ENCODE peak calls at places on chromosomes 3 and 15, in eight cellular contexts. K is NCI-H345; U is heart right ventricle; S is left kidney; L is choroid plexus epithelial cell; R is activated CD4-positive, alpha-beta T cell treated with anti-CD3 and anti-CD28 coated beads for 1 hour; T is EH; W is naive thymus-derived CD8-positive, alpha-beta T cell. Z is an unnamed sample.

GRCh38 chr3:129118745-129119144 is 2.9 kb downstream of the RAB43 start:
- DNase-seq in U (no peak), S (no peak), L (no peak), T (no peak), K (no peak), W (peak), R (peak), Z (no peak)

GRCh38 chr15:88255109-88255495 is 1.4 kb downstream of the NTRK3 start:
- DNase-seq in T (no peak), W (no peak), S (no peak), L (no peak), R (no peak), U (no peak), K (no peak), Z (no peak)

GRCh38 chr15:79832358-79832757 is 64.5 kb downstream of the MTHFS start:
- DNase-seq in T (no peak), L (no peak), U (no peak), S (no peak), K (no peak), R (no peak), W (no peak), Z (no peak)

GRCh38 chr3:44021646-44022594 is 219.8 kb upstream of the TOPAZ1 start:
- DNase-seq in K (no peak), T (peak), L (no peak), U (no peak), R (no peak), S (peak), W (no peak), Z (no peak)

GRCh38 chr3:15647629-15648167 is 46.2 kb downstream of the BTD start:
- DNase-seq in R (no peak), U (peak), W (peak), K (no peak), S (no peak), L (peak), T (peak), Z (peak)

GRCh38 chr3:145704020-145704419 is 457.0 kb downstream of the PLOD2 start:
- DNase-seq in U (no peak), K (no peak), L (peak), W (no peak), R (no peak), T (peak), S (no peak), Z (peak)

GRCh38 chr3:13072239-13073041 is 789 bp downstream of the IQSEC1 start:
- DNase-seq in U (peak), W (no peak), T (no peak), S (no peak), R (no peak), K (peak), L (no peak), Z (no peak)

GRCh38 chr3:50587373-50587772 is 18.1 kb downstream of the HEMK1 start:
- DNase-seq in S (no peak), L (no peak), K (no peak), W (no peak), T (peak), R (no peak), U (no peak), Z (no peak)

GRCh38 chr15:92810418-92811138 is 89.5 kb upstream of the CHD2 start:
- DNase-seq in W (no peak), L (peak), S (peak), T (peak), K (peak), R (no peak), U (peak), Z (peak)

GRCh38 chr3:149967067-149967685 is 3.5 kb downstream of the PFN2 start:
- DNase-seq in K (peak), T (peak), S (peak), U (no peak), R (no peak), L (peak), W (no peak), Z (peak)

GRCh38 chr3:72634128-72634527 is 214.1 kb downstream of the SHQ1 start:
- DNase-seq in S (no peak), U (no peak), T (no peak), L (no peak), R (no peak), W (no peak), K (no peak), Z (no peak)

GRCh38 chr15:73905224-73905827 is 20.9 kb upstream of the LOXL1 start:
- DNase-seq in R (no peak), S (no peak), T (no peak), W (no peak), K (no peak), L (no peak), U (no peak), Z (no peak)

GRCh38 chr3:54353547-54354339 is 231.4 kb downstream of the CACNA2D3 start:
- DNase-seq in U (no peak), L (no peak), W (no peak), K (no peak), S (peak), T (peak), R (no peak), Z (no peak)

GRCh38 chr3:173993299-173993698 is 595.8 kb downstream of the NLGN1 start:
- DNase-seq in W (no peak), R (no peak), K (no peak), S (peak), U (no peak), T (peak), L (peak), Z (peak)

GRCh38 chr3:102756706-102757105 is 321.9 kb downstream of the ZPLD1 start:
- DNase-seq in T (no peak), L (no peak), S (no peak), R (no peak), K (no peak), W (no peak), U (no peak), Z (no peak)

GRCh38 chr3:67819447-67819846 is 165.0 kb upstream of the SUCLG2 start:
- DNase-seq in W (no peak), L (peak), S (peak), U (no peak), K (no peak), R (no peak), T (no peak), Z (no peak)

GRCh38 chr3:139286825-139287224 is 57.0 kb upstream of the MRPS22 start:
- DNase-seq in L (no peak), R (no peak), U (peak), T (no peak), W (no peak), K (no peak), S (no peak), Z (no peak)

GRCh38 chr3:177441813-177442646 is 244.7 kb upstream of the TBL1XR1 start:
- DNase-seq in T (no peak), R (no peak), K (no peak), U (no peak), L (no peak), S (no peak), W (no peak), Z (peak)

GRCh38 chr15:90594297-90594696 is 64.6 kb downstream of the CRTC3 start:
- DNase-seq in R (peak), L (no peak), W (peak), S (no peak), T (no peak), U (peak), K (no peak), Z (no peak)

GRCh38 chr3:64687381-64687780 is 419 bp downstream of the ADAMTS9 start:
- DNase-seq in T (no peak), R (no peak), W (no peak), S (no peak), U (no peak), K (no peak), L (no peak), Z (no peak)

GRCh38 chr15:51093865-51094605 is 671 bp downstream of the TNFAIP8L3 start:
- DNase-seq in T (peak), L (peak), R (no peak), S (peak), W (no peak), K (no peak), U (no peak), Z (no peak)

GRCh38 chr15:83656943-83657528 is 3.1 kb downstream of the ADAMTSL3 start:
- DNase-seq in K (no peak), U (no peak), L (no peak), S (no peak), R (no peak), T (no peak), W (no peak), Z (no peak)

GRCh38 chr15:70563561-70564095 is 199.7 kb downstream of the UACA start:
- DNase-seq in R (no peak), T (no peak), S (no peak), K (no peak), W (no peak), U (no peak), L (no peak), Z (no peak)

GRCh38 chr3:104564045-104564643 is 802.6 kb upstream of the ALCAM start:
- DNase-seq in U (peak), R (peak), T (peak), W (peak), K (no peak), L (peak), S (peak), Z (peak)

GRCh38 chr15:73952171-73952912 is 26.1 kb downstream of the LOXL1 start:
- DNase-seq in U (no peak), T (no peak), K (no peak), W (peak), L (no peak), S (no peak), R (no peak), Z (no peak)

GRCh38 chr3:27224197-27224596 is 145.0 kb downstream of the NEK10 start:
- DNase-seq in L (peak), R (no peak), K (no peak), W (peak), T (peak), S (no peak), U (peak), Z (no peak)

GRCh38 chr15:79977431-79977940 is 6.5 kb upstream of the BCL2A1 start:
- DNase-seq in L (peak), K (no peak), W (no peak), R (no peak), U (peak), S (no peak), T (no peak), Z (no peak)

GRCh38 chr15:47682661-47683060 is 34.6 kb upstream of the SEMA6D start:
- DNase-seq in T (no peak), W (no peak), S (no peak), U (no peak), R (no peak), K (no peak), L (no peak), Z (no peak)

GRCh38 chr3:168996622-168997021 is 666.9 kb downstream of the MECOM start:
- DNase-seq in S (no peak), U (no peak), K (no peak), T (no peak), R (no peak), L (peak), W (no peak), Z (peak)

GRCh38 chr3:56799251-56799882 is 2.4 kb downstream of the ARHGEF3 start:
- DNase-seq in K (peak), T (peak), R (no peak), U (no peak), L (peak), S (peak), W (no peak), Z (peak)

GRCh38 chr15:90851114-90851513 is 17.3 kb upstream of the FURIN start:
- DNase-seq in K (no peak), U (no peak), T (no peak), L (no peak), S (no peak), W (no peak), R (no peak), Z (no peak)

GRCh38 chr15:57376695-57377477 is 581 bp downstream of the CGNL1 start:
- DNase-seq in W (no peak), L (peak), S (peak), U (peak), T (peak), K (peak), R (no peak), Z (no peak)

GRCh38 chr15:82122754-82123400 is 77.1 kb upstream of the MEX3B start:
- DNase-seq in T (peak), S (peak), R (no peak), L (peak), U (no peak), W (no peak), K (no peak), Z (peak)

GRCh38 chr15:65918357-65918920 is 49.1 kb downstream of the RAB11A start:
- DNase-seq in T (no peak), R (no peak), K (no peak), L (no peak), W (no peak), U (no peak), S (no peak), Z (no peak)

GRCh38 chr15:39580630-39581500 is at the start of gene THBS1:
- DNase-seq in R (peak), T (peak), L (peak), U (peak), S (peak), K (peak), W (no peak), Z (peak)

GRCh38 chr3:138726966-138727365 is 107.8 kb downstream of the PIK3CB start:
- DNase-seq in R (no peak), W (no peak), K (no peak), L (peak), S (no peak), T (peak), U (no peak), Z (no peak)

Z was measured in fibroblast of villous mesenchyme.